ENCODE peak calls at places on chromosomes 16 and 17, in seven cellular contexts. O is K562, B is HepG2, I is GM12892, W is GM12878, A is SK-N-SH, G is H1. T is an unnamed sample.

GRCh38 chr17:27269978-27270377 is 23.9 kb upstream of the WSB1 start:
- DNase-seq in O (no peak), B (no peak), I (no peak), W (no peak), A (no peak), G (no peak), T (no peak)

GRCh38 chr16:4918790-4919210 is 18.1 kb downstream of the PPL start:
- DNase-seq in O (no peak), B (no peak), I (no peak), W (no peak), A (no peak), G (no peak), T (no peak)

GRCh38 chr17:59383893-59384292 is 52.4 kb downstream of the YPEL2 start:
- DNase-seq in O (no peak), B (no peak), I (no peak), W (no peak), A (no peak), G (no peak), T (no peak)

GRCh38 chr17:10123093-10123492 is 75.3 kb downstream of the GAS7 start:
- DNase-seq in O (no peak), B (no peak), I (no peak), W (no peak), A (no peak), G (no peak), T (no peak)

GRCh38 chr16:65415460-65415859 is 293.6 kb upstream of the CDH11 start:
- DNase-seq in O (no peak), B (no peak), I (no peak), W (no peak), A (no peak), G (no peak), T (no peak)

GRCh38 chr16:84985079-84986065 is 26.0 kb downstream of the ZDHHC7 start:
- DNase-seq in O (no peak), B (no peak), I (no peak), W (no peak), A (no peak), G (no peak), T (no peak)

GRCh38 chr17:7592422-7593021 is 2.6 kb upstream of the SOX15 start:
- DNase-seq in O (no peak), B (no peak), I (no peak), W (no peak), A (no peak), G (no peak), T (no peak)

GRCh38 chr17:81419333-81419885 is 24.2 kb downstream of the BAHCC1 start:
- DNase-seq in O (peak; percentile 46), B (no peak), I (no peak), W (no peak), A (peak; percentile 95), G (no peak), T (no peak)

GRCh38 chr17:1906622-1907021 is 76.8 kb downstream of the RPA1 start:
- DNase-seq in O (no peak), B (no peak), I (no peak), W (no peak), A (no peak), G (no peak), T (no peak)

GRCh38 chr17:1907216-1907631 is 77.4 kb downstream of the RPA1 start:
- DNase-seq in O (no peak), B (no peak), I (no peak), W (no peak), A (no peak), G (no peak), T (no peak)

GRCh38 chr17:1904273-1905052 is 74.7 kb downstream of the RPA1 start:
- DNase-seq in O (no peak), B (peak; percentile 32), I (peak; percentile 27), W (peak; percentile 7), A (no peak), G (no peak), T (peak; percentile 47)

GRCh38 chr17:1907818-1908698 is 78.3 kb downstream of the RPA1 start:
- DNase-seq in O (no peak), B (no peak), I (no peak), W (no peak), A (no peak), G (no peak), T (no peak)

GRCh38 chr17:1905190-1905919 is 75.5 kb downstream of the RPA1 start:
- DNase-seq in O (no peak), B (peak; percentile 16), I (no peak), W (no peak), A (peak; percentile 54), G (no peak), T (no peak)
- TF ChIP-seq TAF1 in O (no peak), B (no peak), I (no peak), W (no peak), A (no peak), G (no peak), T (no peak)

GRCh38 chr16:69847643-69848042 is 85.5 kb downstream of the WWP2 start:
- DNase-seq in O (no peak), B (no peak), I (no peak), W (no peak), A (no peak), G (no peak), T (no peak)
- TF ChIP-seq TAF1 in O (no peak), B (no peak), I (no peak), W (no peak), A (no peak), G (no peak), T (no peak)

DNA sequence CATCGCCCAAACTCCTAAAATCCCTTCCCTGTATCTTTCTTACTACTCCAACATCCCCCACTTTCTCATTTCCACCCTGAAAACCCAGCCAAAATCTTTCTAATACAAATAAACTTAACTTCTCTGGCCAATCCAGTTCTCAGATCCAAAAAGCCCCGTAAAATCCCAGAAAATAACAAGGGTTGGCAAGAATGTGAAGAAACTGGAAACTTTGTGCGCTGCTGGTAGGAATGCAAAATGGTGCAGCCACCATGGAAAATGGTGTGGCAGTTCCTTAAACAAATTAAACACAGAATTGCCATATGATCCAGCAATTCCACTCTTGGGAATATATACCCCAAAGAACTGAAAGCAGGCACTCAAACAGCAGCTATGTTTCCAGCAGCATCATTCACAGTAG is 24.1 kb downstream of the LRRC75A start:
- DNase-seq in O (no peak), B (no peak), I (no peak), W (no peak), A (no peak), G (no peak), T (no peak)
- TF ChIP-seq TAF1 in O (no peak), B (no peak), I (no peak), W (no peak), A (no peak), G (no peak), T (no peak)

GRCh38 chr17:13593021-13593751 is 8.5 kb downstream of the HS3ST3A1 start:
- DNase-seq in O (no peak), B (no peak), I (no peak), W (no peak), A (no peak), G (no peak), T (no peak)

GRCh38 chr17:13594310-13594709 is 7.4 kb downstream of the HS3ST3A1 start:
- DNase-seq in O (no peak), B (no peak), I (no peak), W (no peak), A (peak; percentile 47), G (no peak), T (no peak)

GRCh38 chr17:13593757-13594156 is 8.0 kb downstream of the HS3ST3A1 start:
- DNase-seq in O (no peak), B (peak; percentile 7), I (no peak), W (no peak), A (no peak), G (no peak), T (no peak)

GRCh38 chr17:13596241-13596941 is 5.3 kb downstream of the HS3ST3A1 start:
- DNase-seq in O (peak; percentile 21), B (no peak), I (no peak), W (no peak), A (no peak), G (no peak), T (no peak)

DNA sequence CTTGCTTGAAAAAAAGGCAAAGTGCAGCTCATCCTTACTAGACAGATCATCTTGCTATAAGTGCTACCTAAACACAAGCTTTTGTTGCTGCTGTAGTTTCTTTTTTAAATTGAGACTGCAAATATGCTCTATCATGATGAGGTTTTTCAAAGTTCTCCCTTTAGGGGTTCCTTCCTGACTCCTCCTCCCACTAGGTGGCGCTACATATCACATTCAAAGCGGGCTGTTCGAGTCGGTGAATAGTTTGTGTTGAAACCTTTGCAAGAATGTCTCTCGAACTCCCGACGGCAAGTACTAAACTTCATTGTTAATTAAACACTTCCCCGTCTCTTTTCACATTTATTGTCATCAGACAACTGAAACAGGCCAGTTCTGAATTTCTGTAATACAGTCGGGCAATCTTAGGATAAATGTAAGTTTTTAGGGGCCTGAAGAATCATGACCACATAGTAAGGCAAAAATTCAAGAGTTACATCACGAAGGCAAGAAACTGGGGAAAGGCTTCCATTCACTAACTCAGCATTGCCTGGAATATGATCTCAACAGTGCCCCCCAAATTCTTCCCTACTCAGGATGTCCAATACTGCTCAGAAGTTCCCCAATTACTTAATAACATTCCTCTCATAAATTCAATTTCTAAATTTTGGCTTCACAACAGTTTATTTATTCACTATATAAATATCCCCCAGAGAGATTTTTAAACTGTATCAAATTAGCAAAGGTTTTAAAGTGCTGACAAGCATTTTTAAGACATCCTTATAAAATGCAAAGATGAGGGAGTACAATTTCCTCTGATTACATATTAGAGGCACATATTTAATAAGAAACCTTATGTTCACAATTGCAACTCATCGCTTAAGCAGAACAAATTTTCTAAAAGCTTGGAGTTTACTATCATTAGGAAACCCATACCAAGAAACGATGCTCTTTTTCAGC is 6.7 kb downstream of the HS3ST3A1 start:
- DNase-seq in O (peak; percentile 88), B (peak; percentile 68), I (peak; percentile 29), W (peak; percentile 2), A (peak; percentile 70), G (peak; percentile 31), T (peak; percentile 32)
- TF ChIP-seq TAF1 in O (no peak), B (no peak), I (no peak), W (no peak), A (no peak), G (no peak), T (no peak)

DNA sequence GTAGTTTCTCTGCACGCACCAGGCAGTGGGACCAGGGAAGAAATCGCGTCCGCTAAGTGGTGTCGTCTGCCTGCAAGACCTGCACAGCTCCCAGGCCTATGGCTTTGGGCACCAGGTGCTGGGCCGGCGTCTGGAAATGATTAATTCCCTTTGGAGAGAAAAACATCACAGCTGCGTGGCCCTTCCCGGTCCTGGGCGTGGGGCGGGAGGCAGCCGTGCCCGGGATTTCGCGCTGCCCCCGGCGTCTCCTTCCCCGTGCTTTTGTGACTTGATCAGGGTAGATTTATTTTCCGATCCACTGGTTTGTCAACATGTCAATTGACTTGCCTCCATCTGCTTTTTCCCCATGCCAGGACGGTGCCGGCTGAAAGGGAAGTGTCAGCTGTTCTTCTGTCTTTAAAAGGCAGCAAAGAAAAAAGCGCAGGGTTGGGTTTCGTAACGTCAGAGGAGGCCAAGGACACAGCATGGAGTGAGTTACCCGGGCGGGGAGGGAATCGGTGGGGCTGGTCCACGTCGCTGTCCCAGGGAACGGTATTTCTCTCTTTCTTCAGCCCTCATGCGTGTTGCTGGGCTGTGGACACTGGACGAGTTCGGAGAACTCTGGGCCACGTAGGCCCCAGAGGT is 188.2 kb upstream of the ZNF469 start:
- DNase-seq in O (no peak), B (peak; percentile 19), I (no peak), W (no peak), A (peak; percentile 87), G (no peak), T (no peak)
- TF ChIP-seq TAF1 in O (no peak), B (no peak), I (no peak), W (no peak), A (no peak), G (no peak), T (no peak)

DNA sequence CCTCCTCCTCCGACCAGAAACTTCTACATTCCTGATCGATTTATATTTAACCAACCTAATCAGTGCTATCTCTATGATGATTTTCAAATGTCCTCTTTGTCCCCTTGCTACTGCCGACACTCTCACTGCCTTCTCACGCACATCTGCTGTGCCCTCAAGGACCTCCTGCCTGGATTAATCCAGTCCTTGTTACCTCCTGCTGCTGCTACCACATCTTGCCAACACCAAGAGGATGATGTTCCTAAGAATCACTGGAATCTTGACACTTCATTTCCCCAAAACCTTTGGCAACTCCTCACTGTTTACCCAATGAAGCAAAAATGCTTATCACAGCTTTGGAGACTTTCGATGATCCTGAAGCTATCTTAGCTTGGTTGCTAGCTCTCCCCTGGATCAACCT is 287.3 kb upstream of the AXIN2 start:
- DNase-seq in O (no peak), B (no peak), I (no peak), W (no peak), A (no peak), G (no peak), T (no peak)
- TF ChIP-seq TAF1 in O (no peak), B (no peak), I (no peak), W (no peak), A (no peak), G (no peak), T (no peak)

T was measured in GM12891.